ENCODE peak calls at places on chromosome 9, in five cellular contexts. W, P, Q, N and M are unnamed samples.

GRCh38 chr9:108550111-108550510 is 305.7 kb downstream of the ACTL7B start:
- DNase-seq in W (no peak), P (no peak), Q (peak), N (no peak), M (no peak)

GRCh38 chr9:128078504-128079434 is 10.7 kb downstream of the SLC25A25 start:
- DNase-seq in W (peak), P (no peak), Q (no peak), N (peak), M (peak)

GRCh38 chr9:87201316-87201715 is 254.0 kb upstream of the GAS1 start:
- DNase-seq in W (no peak), P (no peak), Q (no peak), N (no peak), M (no peak)

GRCh38 chr9:85527331-85528015 is 214.3 kb downstream of the AGTPBP1 start:
- DNase-seq in W (no peak), P (no peak), Q (no peak), N (peak), M (no peak)

GRCh38 chr9:27626629-27627564 is 53.6 kb upstream of the C9orf72 start:
- DNase-seq in W (no peak), P (no peak), Q (no peak), N (no peak), M (no peak)

GRCh38 chr9:113651896-113652295 is 188.4 kb downstream of the RGS3 start:
- DNase-seq in W (no peak), P (no peak), Q (no peak), N (no peak), M (no peak)

GRCh38 chr9:91001146-91001611 is 199.6 kb downstream of the SYK start:
- DNase-seq in W (peak), P (no peak), Q (peak), N (peak), M (no peak)

GRCh38 chr9:72480931-72481330 is 40.5 kb upstream of the TMC1 start:
- DNase-seq in W (no peak), P (no peak), Q (no peak), N (peak), M (no peak)

GRCh38 chr9:14133394-14133793 is 180.5 kb downstream of the NFIB start:
- DNase-seq in W (no peak), P (no peak), Q (no peak), N (no peak), M (no peak)

GRCh38 chr9:13716620-13717019 is 437.1 kb upstream of the MPDZ start:
- DNase-seq in W (no peak), P (no peak), Q (no peak), N (peak), M (no peak)

GRCh38 chr9:13524245-13524644 is 244.8 kb upstream of the MPDZ start:
- DNase-seq in W (no peak), P (no peak), Q (no peak), N (no peak), M (no peak)

GRCh38 chr9:107989099-107989498 is 499.5 kb upstream of the KLF4 start:
- DNase-seq in W (no peak), P (no peak), Q (no peak), N (no peak), M (no peak)

GRCh38 chr9:136378171-136379002 is 4.9 kb upstream of the CARD9 start:
- DNase-seq in W (no peak), P (no peak), Q (no peak), N (no peak), M (no peak)

GRCh38 chr9:6605202-6605601 is 40.3 kb downstream of the GLDC start:
- DNase-seq in W (no peak), P (no peak), Q (no peak), N (no peak), M (no peak)

GRCh38 chr9:110520120-110520701 is 59.3 kb downstream of the SVEP1 start:
- DNase-seq in W (no peak), P (no peak), Q (no peak), N (peak), M (no peak)

GRCh38 chr9:277595-278330 is 63.1 kb downstream of the DOCK8 start:
- DNase-seq in W (no peak), P (no peak), Q (no peak), N (no peak), M (no peak)

GRCh38 chr9:18982246-18982589 is 50.8 kb downstream of the SAXO1 start:
- DNase-seq in W (no peak), P (no peak), Q (no peak), N (no peak), M (no peak)

GRCh38 chr9:70049672-70050271 is 6.1 kb downstream of the MAMDC2 start:
- DNase-seq in W (no peak), P (peak), Q (peak), N (no peak), M (no peak)

GRCh38 chr9:97895695-97896332 is 26.5 kb downstream of the TRMO start:
- DNase-seq in W (peak), P (peak), Q (no peak), N (no peak), M (peak)

GRCh38 chr9:121483049-121483448 is 16.6 kb downstream of the GGTA1 start:
- DNase-seq in W (no peak), P (no peak), Q (no peak), N (no peak), M (no peak)

GRCh38 chr9:133141833-133142594 is 21.0 kb upstream of the RALGDS start:
- DNase-seq in W (no peak), P (no peak), Q (peak), N (no peak), M (no peak)

GRCh38 chr9:70641631-70642030 is 227.2 kb upstream of the KLF9 start:
- DNase-seq in W (no peak), P (no peak), Q (no peak), N (peak), M (no peak)

GRCh38 chr9:114157516-114158176 is 2.3 kb downstream of the COL27A1 start:
- DNase-seq in W (no peak), P (no peak), Q (no peak), N (peak), M (no peak)

GRCh38 chr9:135878528-135879236 is 28.7 kb downstream of the CAMSAP1 start:
- DNase-seq in W (no peak), P (no peak), Q (no peak), N (no peak), M (no peak)

GRCh38 chr9:3903906-3904305 is 378.1 kb upstream of the RFX3 start:
- DNase-seq in W (no peak), P (no peak), Q (no peak), N (no peak), M (no peak)

GRCh38 chr9:114558027-114558675 is 29.4 kb upstream of the ATP6V1G1 start:
- DNase-seq in W (no peak), P (no peak), Q (no peak), N (no peak), M (no peak)

GRCh38 chr9:99445377-99445891 is 223.4 kb downstream of the SEC61B start:
- DNase-seq in W (no peak), P (no peak), Q (no peak), N (no peak), M (no peak)

GRCh38 chr9:133161542-133161950 is 2.2 kb downstream of the GBGT1 start:
- DNase-seq in W (no peak), P (no peak), Q (no peak), N (no peak), M (no peak)

GRCh38 chr9:112135706-112136105 is 39.4 kb downstream of the SUSD1 start:
- DNase-seq in W (no peak), P (no peak), Q (no peak), N (no peak), M (peak)

GRCh38 chr9:95875305-95876137 is at the start of gene ERCC6L2:
- DNase-seq in W (peak), P (peak), Q (peak), N (peak), M (peak)
- TF ChIP-seq POLR2A in W (peak), P (peak), Q (peak), N (peak), M (peak)

GRCh38 chr9:34635556-34635955 is 2.0 kb downstream of the SIGMAR1 start:
- DNase-seq in W (no peak), P (no peak), Q (no peak), N (no peak), M (no peak)

GRCh38 chr9:34636791-34637355 is 714 bp downstream of the SIGMAR1 start:
- DNase-seq in W (no peak), P (no peak), Q (no peak), N (no peak), M (no peak)

GRCh38 chr9:34638138-34638445 is 505 bp upstream of the SIGMAR1 start:
- DNase-seq in W (no peak), P (no peak), Q (no peak), N (no peak), M (no peak)

GRCh38 chr9:34634551-34634945 is 3.0 kb downstream of the SIGMAR1 start:
- DNase-seq in W (no peak), P (no peak), Q (no peak), N (no peak), M (no peak)

GRCh38 chr9:34637356-34638137 is at the start of gene SIGMAR1:
- DNase-seq in W (peak), P (peak), Q (peak), N (peak), M (peak)
- TF ChIP-seq POLR2A in W (peak), P (peak), Q (peak), N (peak), M (peak)

GRCh38 chr9:81499021-81499454 is 190.3 kb downstream of the TLE1 start:
- DNase-seq in W (no peak), P (no peak), Q (no peak), N (no peak), M (no peak)

GRCh38 chr9:81499571-81499970 is 189.8 kb downstream of the TLE1 start:
- DNase-seq in W (no peak), P (no peak), Q (no peak), N (no peak), M (no peak)

GRCh38 chr9:81492710-81493447 is 196.5 kb downstream of the TLE1 start:
- DNase-seq in W (no peak), P (no peak), Q (no peak), N (no peak), M (no peak)

GRCh38 chr9:81498576-81498975 is 190.8 kb downstream of the TLE1 start:
- DNase-seq in W (no peak), P (no peak), Q (no peak), N (no peak), M (no peak)

GRCh38 chr9:81497096-81497495 is 192.3 kb downstream of the TLE1 start:
- DNase-seq in W (no peak), P (no peak), Q (no peak), N (no peak), M (no peak)
- TF ChIP-seq POLR2A in W (no peak), P (no peak), Q (no peak), N (no peak), M (no peak)

DNA sequence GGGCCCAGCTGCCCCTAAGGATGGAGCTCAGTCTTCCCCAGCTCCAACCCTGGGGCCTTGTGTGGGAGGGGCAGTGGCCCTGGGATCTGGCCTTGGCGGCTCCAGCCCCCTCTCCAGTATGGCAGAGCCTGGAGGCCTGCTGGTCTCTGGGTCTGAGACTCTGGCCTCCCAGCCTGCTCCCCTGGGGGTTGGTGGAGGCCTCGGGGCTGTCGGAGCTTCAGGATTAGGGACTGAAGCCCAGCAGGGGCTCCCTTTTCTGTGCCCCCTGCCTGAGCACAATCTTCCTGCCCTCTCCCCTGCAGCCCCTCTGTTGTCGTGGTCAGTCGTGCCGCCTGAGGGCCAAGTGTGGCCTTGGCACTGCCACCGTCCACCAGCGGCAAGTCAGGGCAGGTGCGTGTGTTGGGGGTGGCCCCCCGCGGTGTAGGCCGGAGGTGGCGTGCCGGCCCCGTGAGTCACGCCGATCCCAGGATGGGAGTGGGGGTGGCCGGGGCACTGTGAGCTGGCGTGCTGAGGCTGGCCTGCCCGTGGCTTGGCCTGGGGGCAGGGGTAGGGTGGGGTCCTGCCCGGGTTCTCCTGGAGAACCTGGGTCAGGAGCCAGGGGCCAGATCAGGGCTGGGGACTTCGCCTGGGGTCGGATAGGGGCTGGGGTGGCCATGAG is 53.6 kb downstream of the RXRA start:
- DNase-seq in W (peak), P (no peak), Q (peak), N (no peak), M (no peak)
- TF ChIP-seq POLR2A in W (no peak), P (no peak), Q (no peak), N (no peak), M (no peak)

DNA sequence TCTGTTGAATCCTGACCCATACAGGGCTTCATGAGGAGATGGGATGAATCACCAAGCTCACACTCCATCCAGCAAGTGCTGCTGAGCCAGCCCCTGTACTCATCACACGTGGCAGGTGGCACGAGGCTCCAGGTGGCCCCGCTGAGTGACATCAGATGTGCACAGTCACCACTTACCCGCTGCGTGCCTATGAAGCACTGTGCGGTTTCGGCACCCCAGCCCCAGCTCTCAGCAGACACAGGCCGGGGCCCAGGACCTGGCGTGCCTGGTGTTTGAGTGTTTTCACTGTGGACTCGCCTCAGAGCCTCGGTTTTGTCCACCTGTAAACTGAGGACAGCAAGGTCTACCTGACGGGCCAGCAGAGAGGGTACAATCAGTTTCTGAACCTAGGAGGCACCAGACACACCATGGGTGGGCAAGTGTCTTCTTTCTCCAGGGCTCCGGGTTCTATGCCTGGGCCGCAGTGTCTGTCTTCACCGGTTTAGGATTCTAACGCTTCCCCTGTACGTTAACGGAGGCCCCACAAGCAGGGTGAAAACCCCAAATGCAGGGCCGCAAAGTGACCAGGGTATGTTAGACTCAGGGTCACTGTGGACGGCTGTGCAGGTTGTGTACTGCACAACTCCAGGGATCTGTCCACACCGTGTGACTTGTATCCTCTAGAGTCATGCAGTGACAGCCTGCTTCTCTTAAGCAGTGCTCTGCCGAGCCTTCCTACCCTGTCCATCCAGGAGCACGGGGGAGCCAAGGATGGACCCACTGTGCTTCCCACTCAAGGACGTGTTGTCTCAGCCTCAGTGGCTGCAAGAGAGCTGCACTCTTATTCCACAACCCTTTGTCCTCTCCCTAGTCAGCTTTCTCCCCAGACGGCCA is 44.3 kb upstream of the COL5A1 start:
- DNase-seq in W (no peak), P (no peak), Q (peak), N (no peak), M (no peak)
- TF ChIP-seq POLR2A in W (no peak), P (no peak), Q (no peak), N (no peak), M (no peak)